ENCODE peak calls at places on chromosomes 1 and 21, in eight cellular contexts. Y, Z, W, R, G, V, J and P are unnamed samples.

GRCh38 chr1:67970088-67970487 is 80.3 kb downstream of the DIRAS3 start:
- DNase-seq in G (no peak), R (peak; percentile 96), V (no peak), Z (no peak), J (no peak), W (no peak), Y (peak; percentile 15), P (no peak)

GRCh38 chr1:22282281-22282970 is 139.5 kb upstream of the WNT4 start:
- DNase-seq in G (no peak), W (no peak), V (no peak), Y (no peak), J (no peak), R (no peak), Z (no peak), P (no peak)

GRCh38 chr1:180249725-180250498 is 19.8 kb downstream of the LHX4 start:
- DNase-seq in V (no peak), G (no peak), Y (peak; percentile 15), R (no peak), J (no peak), W (no peak), Z (no peak), P (no peak)

GRCh38 chr21:25127007-25127406 is 480.3 kb downstream of the MRPL39 start:
- DNase-seq in R (no peak), G (no peak), J (no peak), Y (no peak), Z (no peak), W (no peak), V (no peak), P (no peak)

GRCh38 chr1:1136547-1137230 is 20.8 kb upstream of the C1orf159 start:
- DNase-seq in V (peak; percentile 50), G (no peak), Y (no peak), J (no peak), Z (peak; percentile 84), R (no peak), W (no peak), P (no peak)

GRCh38 chr1:64834734-64835133 is 89.9 kb downstream of the RAVER2 start:
- DNase-seq in Z (no peak), R (no peak), J (no peak), W (no peak), V (no peak), G (no peak), Y (no peak), P (no peak)

GRCh38 chr1:2832506-2833453 is 31.3 kb upstream of the TTC34 start:
- DNase-seq in Z (no peak), R (no peak), W (no peak), V (no peak), J (no peak), Y (no peak), G (no peak), P (no peak)

GRCh38 chr1:61182049-61182448 is 99.7 kb downstream of the NFIA start:
- DNase-seq in Z (no peak), Y (peak; percentile 45), J (no peak), V (no peak), R (no peak), W (no peak), G (no peak), P (peak; percentile 63)

GRCh38 chr1:25145775-25146381 is 86.4 kb downstream of the SYF2 start:
- DNase-seq in Y (no peak), V (no peak), G (no peak), R (no peak), Z (no peak), J (no peak), W (no peak), P (no peak)

GRCh38 chr1:225448146-225448805 is 20.4 kb upstream of the LBR start:
- DNase-seq in W (no peak), G (no peak), V (no peak), Z (no peak), R (no peak), Y (no peak), J (no peak), P (no peak)

GRCh38 chr1:12088607-12089006 is 25.5 kb downstream of the TNFRSF8 start:
- DNase-seq in R (no peak), J (no peak), W (no peak), G (peak; percentile 38), Y (no peak), V (no peak), Z (no peak), P (no peak)